ENCODE peak calls at places on chromosomes 16 and 17, in six cellular contexts. H, J, N, U, Q and B are unnamed samples.

GRCh38 chr17:82391496-82392066 is 20.0 kb downstream of the UTS2R start:
- DNase-seq in H (no peak), J (no peak), N (no peak), U (no peak), Q (no peak), B (no peak)

GRCh38 chr17:40540448-40540847 is 24.8 kb downstream of the CCR7 start:
- DNase-seq in H (peak; percentile 58), J (no peak), N (no peak), U (no peak), Q (no peak), B (no peak)

GRCh38 chr17:353213-353837 is 718 bp upstream of the RPH3AL start:
- DNase-seq in H (no peak), J (no peak), N (no peak), U (no peak), Q (no peak), B (no peak)

GRCh38 chr17:81930142-81931125 is 2.9 kb upstream of the MAFG start:
- DNase-seq in H (no peak), J (no peak), N (no peak), U (no peak), Q (no peak), B (no peak)

GRCh38 chr17:42363767-42364585 is 24.3 kb downstream of the STAT3 start:
- DNase-seq in H (peak; percentile 44), J (no peak), N (peak; percentile 72), U (no peak), Q (no peak), B (no peak)

GRCh38 chr16:66569131-66569530 is 2.9 kb downstream of the CMTM1 start:
- DNase-seq in H (no peak), J (no peak), N (peak; percentile 87), U (no peak), Q (peak; percentile 75), B (no peak)

GRCh38 chr16:83720981-83721380 is 86.8 kb upstream of the HSBP1 start:
- DNase-seq in H (no peak), J (no peak), N (no peak), U (no peak), Q (no peak), B (no peak)

GRCh38 chr17:12463102-12463501 is 202.6 kb upstream of the MYOCD start:
- DNase-seq in H (peak; percentile 5), J (no peak), N (peak; percentile 86), U (no peak), Q (peak; percentile 20), B (no peak)

GRCh38 chr17:40827746-40828453 is 5.5 kb upstream of the KRT10 start:
- DNase-seq in H (peak; percentile 8), J (no peak), N (no peak), U (no peak), Q (peak; percentile 22), B (no peak)

GRCh38 chr17:75181608-75182318 is 996 bp downstream of the SUMO2 start:
- DNase-seq in H (no peak), J (no peak), N (no peak), U (no peak), Q (peak; percentile 38), B (no peak)

GRCh38 chr16:72938426-72939164 is 109.3 kb downstream of the ZFHX3 start:
- DNase-seq in H (peak; percentile 73), J (no peak), N (peak; percentile 93), U (no peak), Q (peak; percentile 75), B (no peak)

GRCh38 chr17:32831627-32832243 is 45.2 kb downstream of the MYO1D start:
- DNase-seq in H (no peak), J (no peak), N (no peak), U (no peak), Q (no peak), B (no peak)

GRCh38 chr16:30997000-30997886 is 12.2 kb downstream of the HSD3B7 start:
- DNase-seq in H (peak; percentile 41), J (peak; percentile 92), N (peak; percentile 41), U (peak; percentile 77), Q (peak; percentile 72), B (peak; percentile 59)

DNA sequence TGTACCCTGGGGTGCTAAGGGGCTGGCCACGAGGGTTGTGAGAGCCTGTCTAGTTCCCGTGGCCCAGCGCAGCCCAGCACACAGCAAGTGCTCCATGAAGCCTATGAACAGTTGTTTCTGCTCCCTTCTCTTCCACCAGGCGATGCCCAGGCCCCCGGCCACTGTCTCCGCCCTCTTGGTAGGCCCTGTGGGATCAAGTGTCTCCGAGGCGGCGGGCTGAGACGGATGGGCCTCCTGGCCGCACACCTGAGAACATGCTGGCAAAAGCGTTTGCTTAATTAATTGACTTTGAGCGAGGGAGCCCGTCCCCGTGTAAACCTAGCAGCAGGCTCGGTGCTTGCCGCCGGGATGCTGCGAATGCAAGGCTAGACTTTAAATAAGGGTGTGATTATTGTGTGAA is 129.7 kb upstream of the GSE1 start:
- DNase-seq in H (no peak), J (no peak), N (no peak), U (no peak), Q (no peak), B (no peak)
- H3K4me2 ChIP-seq in H (no peak overlapping the region), J (no peak overlapping the region), N (no peak overlapping the region), U (no peak overlapping the region), Q (no peak overlapping the region), B (no peak overlapping the region)

GRCh38 chr17:8946071-8946470 is 19.4 kb downstream of the PIK3R5 start:
- DNase-seq in H (no peak), J (peak; percentile 22), N (no peak), U (no peak), Q (no peak), B (no peak)
- H3K14ac ChIP-seq in H (no peak overlapping the region), J (no peak overlapping the region), N (no peak overlapping the region), U (no peak overlapping the region), Q (no peak overlapping the region), B (no peak overlapping the region)

DNA sequence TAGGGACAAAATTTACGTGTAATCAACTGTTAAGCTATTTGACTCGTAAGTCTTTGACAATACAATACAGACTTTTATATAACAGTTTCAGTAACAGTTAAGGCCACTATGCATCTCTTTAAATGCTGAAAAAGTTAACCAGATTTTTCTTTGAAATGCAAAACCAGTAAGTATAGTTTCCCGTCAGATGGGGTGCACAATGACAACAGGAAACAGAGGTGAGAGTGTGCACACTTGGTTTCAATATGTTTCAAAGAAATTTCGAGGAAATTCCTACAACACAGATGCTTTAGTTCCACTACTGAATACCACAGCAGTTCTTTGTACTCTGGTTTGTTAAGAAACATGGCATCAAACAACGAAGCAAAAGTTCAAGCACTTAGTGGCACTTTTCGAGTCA is 48.4 kb downstream of the RNF157 start:
- DNase-seq in H (no peak), J (no peak), N (no peak), U (no peak), Q (no peak), B (no peak)
- H2BK5ac ChIP-seq in H (no peak overlapping the region), J (no peak overlapping the region), N (no peak overlapping the region), U (no peak overlapping the region), Q (no peak overlapping the region), B (no peak overlapping the region)

GRCh38 chr16:23357761-23358290 is 55.7 kb downstream of the SCNN1B start:
- DNase-seq in H (no peak), J (no peak), N (no peak), U (no peak), Q (no peak), B (no peak)
- H3K4me2 ChIP-seq in H (no peak overlapping the region), J (no peak overlapping the region), N (no peak overlapping the region), U (no peak overlapping the region), Q (no peak overlapping the region), B (no peak overlapping the region)